ENCODE peak calls at places on chromosomes 2 and 18, in eight cellular contexts. H is dorsolateral prefrontal cortex, U is tibial artery, Y is ovary, J is spleen, M is PC-3, D is lower lobe of right lung, B is astrocyte. I is an unnamed sample.
A peak's percentile ranks its signal among the peaks of the same experiment; 100 is the strongest.

GRCh38 chr2:226426292-226426736 is 373.3 kb downstream of the IRS1 start:
- DNase-seq in H (no peak), U (no peak), Y (no peak), J (no peak), M (peak; percentile 97), D (no peak), B (peak; percentile 93), I (peak; percentile 37)

GRCh38 chr2:176338395-176338794 is 69.2 kb downstream of the MTX2 start:
- DNase-seq in H (no peak), U (no peak), Y (no peak), J (no peak), M (no peak), D (no peak), B (no peak), I (no peak)

GRCh38 chr2:176494949-176495353 is 225.7 kb downstream of the MTX2 start:
- DNase-seq in H (no peak), U (peak; percentile 84), Y (no peak), J (no peak), M (no peak), D (peak; percentile 62), B (no peak), I (no peak)

GRCh38 chr2:31957748-31958717 is 52.8 kb downstream of the MEMO1 start:
- DNase-seq in H (no peak), U (no peak), Y (no peak), J (no peak), M (no peak), D (no peak), B (no peak), I (no peak)

GRCh38 chr2:68812256-68812655 is 58.9 kb downstream of the BMP10 start:
- DNase-seq in H (no peak), U (no peak), Y (no peak), J (no peak), M (no peak), D (no peak), B (no peak), I (no peak)

GRCh38 chr2:118738524-118739308 is 108.7 kb downstream of the EN1 start:
- DNase-seq in H (no peak), U (peak; percentile 77), Y (no peak), J (no peak), M (peak; percentile 95), D (no peak), B (peak; percentile 99), I (peak; percentile 81)

GRCh38 chr18:13563390-13563805 is 163.0 kb downstream of the FAM210A start:
- DNase-seq in H (no peak), U (peak; percentile 68), Y (no peak), J (no peak), M (no peak), D (no peak), B (no peak), I (no peak)

GRCh38 chr18:24054130-24054529 is 39.6 kb downstream of the TTC39C start:
- DNase-seq in H (no peak), U (no peak), Y (no peak), J (no peak), M (no peak), D (no peak), B (peak; percentile 84), I (no peak)

GRCh38 chr2:232441147-232441651 is 14.8 kb upstream of the ALPI start:
- DNase-seq in H (no peak), U (peak; percentile 57), Y (no peak), J (no peak), M (no peak), D (peak; percentile 30), B (no peak), I (no peak)

GRCh38 chr2:232438951-232439757 is 16.8 kb upstream of the ALPI start:
- DNase-seq in H (no peak), U (peak; percentile 40), Y (no peak), J (peak; percentile 72), M (peak; percentile 40), D (peak; percentile 48), B (no peak), I (no peak)

GRCh38 chr2:232437130-232437620 is 18.8 kb upstream of the ALPI start:
- DNase-seq in H (no peak), U (peak; percentile 31), Y (no peak), J (peak; percentile 49), M (no peak), D (peak; percentile 37), B (no peak), I (no peak)

GRCh38 chr2:232438051-232438450 is 17.9 kb upstream of the ALPI start:
- DNase-seq in H (no peak), U (peak; percentile 25), Y (no peak), J (no peak), M (no peak), D (peak; percentile 34), B (no peak), I (no peak)

DNA sequence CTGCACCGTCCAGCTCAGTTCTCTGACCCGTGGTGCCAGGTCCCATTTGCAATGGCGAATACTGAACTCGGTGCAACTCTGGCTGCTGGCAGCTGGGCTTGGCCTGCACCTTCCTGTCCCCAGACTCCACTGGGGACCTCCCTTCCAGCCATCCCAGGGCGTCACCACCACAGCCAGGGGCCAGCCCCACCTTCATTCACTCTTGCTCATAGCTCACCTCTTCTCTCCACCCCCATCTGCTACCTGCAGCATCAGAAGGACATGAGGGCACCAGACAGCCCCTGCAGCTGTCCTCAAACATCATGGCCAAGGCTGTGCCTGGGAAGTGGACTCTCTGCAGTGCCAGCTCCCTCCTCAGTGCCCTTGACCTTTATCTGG is 16.2 kb upstream of the ALPI start:
- DNase-seq in H (peak; percentile 15), U (peak; percentile 48), Y (no peak), J (peak; percentile 57), M (no peak), D (peak; percentile 18), B (no peak), I (no peak)
- TF ChIP-seq CTCF in H (peak; percentile 62), U (no peak), Y (no peak), J (no peak), M (peak; percentile 29), D (peak; percentile 40), B (no peak), I (no peak)

GRCh38 chr18:46756559-46757201 is at the start of gene ST8SIA5:
- DNase-seq in H (peak; percentile 62), U (no peak), Y (no peak), J (no peak), M (no peak), D (no peak), B (no peak), I (no peak)

GRCh38 chr18:46764586-46764985 is 7.7 kb upstream of the ST8SIA5 start:
- DNase-seq in H (no peak), U (no peak), Y (no peak), J (no peak), M (no peak), D (no peak), B (no peak), I (no peak)

GRCh38 chr18:46759885-46760284 is 3.0 kb upstream of the ST8SIA5 start:
- DNase-seq in H (no peak), U (no peak), Y (no peak), J (no peak), M (no peak), D (no peak), B (no peak), I (no peak)

GRCh38 chr18:46756172-46756558 is 688 bp downstream of the ST8SIA5 start:
- DNase-seq in H (no peak), U (no peak), Y (no peak), J (peak; percentile 70), M (no peak), D (no peak), B (no peak), I (no peak)

GRCh38 chr18:46761054-46761769 is 4.4 kb upstream of the ST8SIA5 start:
- DNase-seq in H (no peak), U (no peak), Y (no peak), J (no peak), M (no peak), D (no peak), B (no peak), I (no peak)
- H3K27me3 ChIP-seq in H (no peaks in the 10 kb centered on the region), U (no peaks in the 10 kb centered on the region), Y (no peaks in the 10 kb centered on the region), J (peaks cover 83% of the 10 kb centered on the region), M (no peaks in the 10 kb centered on the region), D (peaks cover 44% of the 10 kb centered on the region), B (peaks cover 23% of the 10 kb centered on the region), I (peaks cover 13% of the 10 kb centered on the region)

GRCh38 chr18:5892772-5893431 is 2.4 kb downstream of the TMEM200C start:
- DNase-seq in H (no peak), U (no peak), Y (no peak), J (no peak), M (no peak), D (no peak), B (no peak), I (no peak)

GRCh38 chr18:5891361-5892215 is 3.7 kb downstream of the TMEM200C start:
- DNase-seq in H (peak; percentile 53), U (no peak), Y (peak; percentile 25), J (peak; percentile 74), M (no peak), D (no peak), B (no peak), I (no peak)

GRCh38 chr18:5894215-5894612 is 1.1 kb downstream of the TMEM200C start:
- DNase-seq in H (no peak), U (no peak), Y (no peak), J (no peak), M (no peak), D (no peak), B (no peak), I (no peak)

GRCh38 chr18:5890261-5890605 is 5.1 kb downstream of the TMEM200C start:
- DNase-seq in H (peak; percentile 63), U (peak; percentile 57), Y (no peak), J (no peak), M (peak; percentile 26), D (peak; percentile 48), B (peak; percentile 12), I (no peak)

GRCh38 chr18:5890606-5891360 is 4.5 kb downstream of the TMEM200C start:
- DNase-seq in H (peak; percentile 52), U (peak; percentile 54), Y (peak; percentile 55), J (peak; percentile 80), M (peak; percentile 56), D (peak; percentile 62), B (peak; percentile 8), I (no peak)
- H3K4me3 ChIP-seq in H (peak overlapping the region; percentile 54), U (peak overlapping the region; percentile 50), Y (peak overlapping the region; percentile 17), J (peak overlapping the region; percentile 52), M (peak overlapping the region; percentile 65), D (peak overlapping the region; percentile 55), B (peak overlapping the region; percentile 50), I (no peak overlapping the region)

GRCh38 chr2:106561803-106562202 is 74.6 kb downstream of the CD8B2 start:
- DNase-seq in H (no peak), U (no peak), Y (no peak), J (no peak), M (no peak), D (no peak), B (no peak), I (no peak)

GRCh38 chr2:106562232-106562631 is 75.1 kb downstream of the CD8B2 start:
- DNase-seq in H (no peak), U (no peak), Y (no peak), J (no peak), M (no peak), D (no peak), B (no peak), I (no peak)

GRCh38 chr2:106561356-106561755 is 74.2 kb downstream of the CD8B2 start:
- DNase-seq in H (peak; percentile 61), U (peak; percentile 78), Y (no peak), J (no peak), M (no peak), D (no peak), B (no peak), I (no peak)

GRCh38 chr2:106560773-106561172 is 73.6 kb downstream of the CD8B2 start:
- DNase-seq in H (no peak), U (no peak), Y (no peak), J (no peak), M (no peak), D (no peak), B (no peak), I (no peak)

DNA sequence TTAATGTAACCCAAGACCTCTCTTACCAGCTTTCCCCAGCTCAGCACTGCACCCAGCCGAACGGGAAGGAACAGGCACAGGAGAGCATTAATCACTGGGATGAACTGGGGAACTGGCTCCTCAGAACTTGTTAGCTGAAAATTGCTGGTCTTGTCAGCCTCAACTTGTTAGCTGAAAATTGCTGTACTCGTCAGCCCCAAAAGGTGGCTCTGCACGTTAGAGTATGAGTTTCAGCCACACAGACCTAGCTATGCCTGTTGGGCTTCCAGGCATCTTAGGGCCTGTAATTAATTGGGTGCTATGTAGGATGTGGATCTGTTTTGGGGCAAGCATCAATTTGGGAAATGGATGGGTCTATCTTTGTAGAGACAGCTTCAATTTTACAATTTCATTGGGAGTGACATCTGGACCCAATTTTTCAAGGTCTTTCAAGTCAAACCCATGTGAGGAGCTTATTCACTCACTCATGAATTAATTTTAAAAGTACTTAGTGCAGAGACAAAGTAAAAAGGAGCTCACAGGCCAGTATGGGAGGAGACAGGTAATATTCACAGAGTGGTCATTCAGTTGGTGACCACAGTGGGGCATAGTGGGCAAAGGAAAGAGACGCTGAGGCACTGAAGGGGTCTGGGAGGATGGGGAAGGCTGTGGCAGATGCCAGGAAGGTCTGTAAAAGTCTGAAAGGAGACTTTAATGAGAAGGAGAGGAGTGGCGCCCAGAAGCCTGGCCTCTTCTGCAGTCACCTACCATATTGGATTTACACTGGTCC is 75.8 kb downstream of the CD8B2 start:
- DNase-seq in H (no peak), U (no peak), Y (no peak), J (no peak), M (no peak), D (no peak), B (no peak), I (no peak)
- TF ChIP-seq CTCF in H (no peak), U (no peak), Y (no peak), J (no peak), M (peak; percentile 29), D (no peak), B (peak; percentile 26), I (peak; percentile 14)